ENCODE peak calls at places on chromosome 18, in seven cellular contexts. C is adrenal gland; Q is CD8-positive, alpha-beta T cell; P is mesenchymal stem cell; V is psoas muscle; A is GM23248; Z is cardiac muscle cell. N is an unnamed sample. For H3K36me3, the result is how much of the 10 kb centered on the place peaks cover.

GRCh38 chr18:59272221-59272888 is 899 bp downstream of the RAX start:
- DNase-seq in C (no peak), Q (no peak), P (no peak), V (no peak), A (peak), Z (no peak), N (no peak)

GRCh38 chr18:55543130-55543704 is 44.8 kb downstream of the TCF4 start:
- DNase-seq in C (no peak), Q (no peak), P (no peak), V (no peak), A (no peak), Z (no peak), N (no peak)

GRCh38 chr18:51300912-51301311 is 103.4 kb upstream of the MEX3C start:
- DNase-seq in C (no peak), Q (no peak), P (no peak), V (no peak), A (no peak), Z (no peak), N (no peak)

GRCh38 chr18:48376934-48377333 is 32.2 kb downstream of the ZBTB7C start:
- DNase-seq in C (no peak), Q (no peak), P (no peak), V (no peak), A (no peak), Z (no peak), N (no peak)

GRCh38 chr18:3451989-3452749 is 2.2 kb downstream of the TGIF1 start:
- DNase-seq in C (peak), Q (peak), P (peak), V (peak), A (peak), Z (peak), N (peak)

GRCh38 chr18:79484661-79485621 is 89.2 kb downstream of the NFATC1 start:
- DNase-seq in C (peak), Q (no peak), P (peak), V (peak), A (peak), Z (no peak), N (peak)

GRCh38 chr18:34971313-34971712 is 69.9 kb upstream of the MAPRE2 start:
- DNase-seq in C (no peak), Q (no peak), P (peak), V (no peak), A (peak), Z (no peak), N (peak)

GRCh38 chr18:24094561-24094960 is 44.3 kb upstream of the CABYR start:
- DNase-seq in C (no peak), Q (no peak), P (peak), V (no peak), A (peak), Z (no peak), N (no peak)

GRCh38 chr18:8685141-8685913 is 20.0 kb upstream of the MTCL1 start:
- DNase-seq in C (no peak), Q (no peak), P (no peak), V (no peak), A (peak), Z (no peak), N (peak)

GRCh38 chr18:26462304-26462703 is 86.0 kb downstream of the KCTD1 start:
- DNase-seq in C (no peak), Q (no peak), P (no peak), V (no peak), A (no peak), Z (no peak), N (no peak)

GRCh38 chr18:73365018-73365417 is 497.2 kb upstream of the NETO1 start:
- DNase-seq in C (peak), Q (no peak), P (no peak), V (no peak), A (peak), Z (no peak), N (peak)

GRCh38 chr18:80006726-80007125 is 18.4 kb upstream of the TXNL4A start:
- DNase-seq in C (no peak), Q (no peak), P (no peak), V (no peak), A (no peak), Z (no peak), N (no peak)

GRCh38 chr18:24885266-24885665 is 424.8 kb downstream of the HRH4 start:
- DNase-seq in C (no peak), Q (no peak), P (peak), V (no peak), A (no peak), Z (no peak), N (no peak)

GRCh38 chr18:8898990-8899389 is 193.6 kb downstream of the MTCL1 start:
- DNase-seq in C (no peak), Q (no peak), P (no peak), V (no peak), A (no peak), Z (no peak), N (no peak)

GRCh38 chr18:76847926-76848325 is 25.6 kb downstream of the ZNF236 start:
- DNase-seq in C (no peak), Q (no peak), P (peak), V (no peak), A (no peak), Z (no peak), N (no peak)

GRCh38 chr18:54261894-54262293 is 7.4 kb upstream of the POLI start:
- DNase-seq in C (no peak), Q (no peak), P (no peak), V (no peak), A (no peak), Z (no peak), N (no peak)

GRCh38 chr18:39675358-39675757 is 2109.8 kb upstream of the CELF4 start:
- DNase-seq in C (peak), Q (no peak), P (peak), V (no peak), A (peak), Z (no peak), N (peak)

GRCh38 chr18:31454066-31454708 is 6.6 kb downstream of the DSG3 start:
- DNase-seq in C (peak), Q (no peak), P (peak), V (no peak), A (peak), Z (no peak), N (peak)

GRCh38 chr18:72075040-72075439 is 469.1 kb downstream of the CBLN2 start:
- DNase-seq in C (no peak), Q (no peak), P (no peak), V (no peak), A (no peak), Z (no peak), N (no peak)

GRCh38 chr18:30487962-30488361 is 554.6 kb downstream of the DSC3 start:
- DNase-seq in C (no peak), Q (no peak), P (no peak), V (no peak), A (no peak), Z (no peak), N (no peak)

GRCh38 chr18:2920546-2921343 is 73.9 kb downstream of the EMILIN2 start:
- DNase-seq in C (no peak), Q (no peak), P (no peak), V (no peak), A (no peak), Z (no peak), N (no peak)

GRCh38 chr18:68944330-68944729 is 146.4 kb downstream of the CCDC102B start:
- DNase-seq in C (no peak), Q (no peak), P (no peak), V (no peak), A (no peak), Z (no peak), N (no peak)

GRCh38 chr18:71942433-71942832 is 601.7 kb downstream of the CBLN2 start:
- DNase-seq in C (no peak), Q (no peak), P (no peak), V (no peak), A (no peak), Z (no peak), N (no peak)

GRCh38 chr18:74216661-74217110 is 68.4 kb downstream of the TIMM21 start:
- DNase-seq in C (no peak), Q (no peak), P (no peak), V (no peak), A (no peak), Z (no peak), N (no peak)

GRCh38 chr18:51878724-51879123 is 461.3 kb upstream of the DCC start:
- DNase-seq in C (no peak), Q (no peak), P (no peak), V (no peak), A (no peak), Z (no peak), N (no peak)

DNA sequence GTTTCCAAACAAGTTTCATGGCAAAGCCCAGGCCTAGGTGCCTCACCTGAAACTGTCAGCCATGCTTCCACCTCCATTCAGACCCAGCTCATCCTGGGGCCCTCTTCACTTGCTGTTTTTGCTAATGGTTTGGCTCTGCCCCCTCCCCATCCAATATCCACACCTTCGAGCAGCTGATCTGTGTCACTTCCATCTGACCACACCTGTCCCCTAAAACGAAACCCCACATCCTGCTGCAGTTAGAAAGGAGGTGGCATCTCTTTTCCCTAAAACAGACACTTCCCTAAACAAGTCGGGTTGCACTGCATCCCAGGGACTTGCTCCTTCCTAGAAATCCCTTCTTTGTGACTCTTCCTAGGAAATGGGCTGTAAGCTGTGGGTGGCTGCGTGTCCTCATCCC is 748.7 kb upstream of the SALL3 start:
- DNase-seq in C (no peak), Q (no peak), P (no peak), V (no peak), A (no peak), Z (no peak), N (no peak)
- H3K4me3 ChIP-seq in C (no peak), Q (no peak), P (no peak), V (no peak), A (no peak), Z (no peak), N (no peak)

DNA sequence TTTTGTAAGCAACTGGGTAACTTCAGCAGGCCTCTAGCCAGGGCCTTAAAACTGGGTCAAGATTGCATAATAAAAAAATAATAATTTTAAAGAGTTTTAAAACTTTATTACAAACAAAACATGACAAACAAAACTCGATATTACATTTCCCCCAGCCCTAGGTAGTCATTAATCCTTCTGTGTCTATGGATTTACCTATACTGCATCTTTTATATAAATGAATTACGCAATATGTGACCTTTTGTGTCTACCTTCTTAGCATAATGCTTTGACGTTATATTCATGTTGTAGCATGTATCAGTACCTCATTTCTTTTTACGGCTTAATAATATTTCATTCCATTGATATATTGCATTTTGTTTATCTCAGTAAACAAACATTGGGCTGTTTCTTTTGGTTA is 113.5 kb downstream of the CCDC178 start:
- DNase-seq in C (no peak), Q (no peak), P (no peak), V (no peak), A (no peak), Z (no peak), N (no peak)
- H3K36me3 ChIP-seq in C (under half), Q (under half), P (under half), V (under half), A (under half), Z (under half), N (under half)

DNA sequence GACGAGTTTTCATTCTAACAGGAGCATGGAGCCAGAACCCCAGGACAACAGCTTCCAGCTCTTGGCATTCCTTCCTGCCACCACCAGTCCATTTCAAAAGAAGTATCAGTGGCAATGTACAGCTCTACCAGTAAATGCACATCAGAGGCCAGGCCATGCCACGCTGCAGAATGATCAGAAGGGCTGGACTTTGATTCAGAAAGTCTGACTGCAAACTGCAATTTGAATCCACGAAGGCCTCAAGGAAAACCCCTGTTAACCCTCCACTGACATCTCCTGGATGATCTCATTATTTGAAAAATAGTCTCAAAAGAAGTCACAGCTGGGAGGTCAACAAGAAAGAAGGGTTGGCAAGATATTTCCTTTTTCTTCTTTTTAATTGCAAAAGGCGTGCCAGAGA is 119.2 kb downstream of the MYO5B start:
- DNase-seq in C (no peak), Q (no peak), P (no peak), V (no peak), A (no peak), Z (no peak), N (no peak)
- H3K4me3 ChIP-seq in C (no peak), Q (no peak), P (no peak), V (no peak), A (no peak), Z (no peak), N (no peak)

GRCh38 chr18:172361-172760 is 14.0 kb downstream of the USP14 start:
- DNase-seq in C (no peak), Q (no peak), P (no peak), V (no peak), A (no peak), Z (no peak), N (no peak)
- H3K36me3 ChIP-seq in C (under half), Q (under half), P (half or more), V (under half), A (under half), Z (under half), N (under half)

GRCh38 chr18:44758821-44759624 is 78.3 kb downstream of the SETBP1 start:
- DNase-seq in C (no peak), Q (no peak), P (no peak), V (no peak), A (no peak), Z (no peak), N (no peak)
- H3K4me3 ChIP-seq in C (no peak), Q (no peak), P (no peak), V (no peak), A (no peak), Z (no peak), N (no peak)